ENCODE peak calls at places on chromosomes 4 and X, in nine cellular contexts. D is PC-3, I is GM23338, T is GM23248, Q is SK-N-SH, P is neural progenitor cell, R is HCT116, F is MM.1S, X is hepatocyte. W is an unnamed sample.

GRCh38 chr4:55358668-55359067 is 12.6 kb downstream of the SRD5A3 start:
- DNase-seq in Q (no peak), X (no peak), P (no peak), R (peak), D (peak), T (peak), F (no peak), I (no peak), W (peak)

GRCh38 chr4:76055005-76055404 is 19.1 kb upstream of the CXCL11 start:
- DNase-seq in Q (no peak), D (no peak), I (no peak), F (peak), R (no peak), T (no peak), X (no peak), P (no peak), W (peak)

GRCh38 chrX:19174401-19175025 is 52.2 kb upstream of the ADGRG2 start:
- DNase-seq in F (no peak), I (no peak), D (peak), T (peak), R (no peak), Q (no peak), X (peak), P (no peak), W (no peak)

GRCh38 chrX:109440475-109440874 is 41.4 kb downstream of the GUCY2F start:
- DNase-seq in R (no peak), F (peak), I (no peak), D (no peak), P (no peak), Q (no peak), T (no peak), X (no peak), W (peak)

GRCh38 chr4:101288365-101289145 is 58.8 kb downstream of the PPP3CA start:
- DNase-seq in X (no peak), I (peak), D (no peak), T (no peak), P (no peak), F (no peak), R (no peak), Q (no peak), W (no peak)

GRCh38 chr4:114364857-114365256 is 233.8 kb upstream of the UGT8 start:
- DNase-seq in I (peak), T (peak), R (no peak), P (no peak), X (no peak), F (no peak), D (no peak), Q (no peak), W (no peak)

GRCh38 chrX:9562851-9563250 is 98.0 kb downstream of the TBL1X start:
- DNase-seq in P (no peak), R (no peak), X (peak), Q (no peak), I (no peak), D (peak), T (peak), F (no peak), W (no peak)

GRCh38 chr4:54940996-54941395 is 184.4 kb downstream of the KDR start:
- DNase-seq in X (no peak), I (no peak), R (no peak), P (no peak), F (no peak), Q (no peak), D (no peak), T (no peak), W (peak)

GRCh38 chr4:95124906-95125504 is 367.2 kb downstream of the BMPR1B start:
- DNase-seq in I (peak), F (peak), T (peak), R (peak), D (peak), Q (peak), P (peak), X (peak), W (peak)

GRCh38 chr4:161949941-161950725 is 213.7 kb downstream of the FSTL5 start:
- DNase-seq in T (peak), I (peak), X (peak), P (no peak), F (no peak), Q (no peak), D (no peak), R (no peak), W (no peak)

GRCh38 chr4:181761130-181761529 is 482.1 kb upstream of the TENM3 start:
- DNase-seq in F (no peak), T (no peak), I (no peak), D (no peak), X (no peak), Q (no peak), R (no peak), P (no peak), W (no peak)

GRCh38 chr4:117137143-117137542 is 51.8 kb upstream of the TRAM1L1 start:
- DNase-seq in X (no peak), R (peak), F (no peak), T (peak), D (peak), P (no peak), I (no peak), Q (no peak), W (no peak)

GRCh38 chr4:100177126-100177525 is 13.1 kb downstream of the DDIT4L start:
- DNase-seq in D (no peak), R (no peak), I (no peak), Q (no peak), T (no peak), X (no peak), P (no peak), F (no peak), W (no peak)

GRCh38 chr4:1979477-1980196 is 29.1 kb downstream of the NELFA start:
- DNase-seq in R (no peak), F (peak), P (no peak), X (no peak), I (no peak), D (no peak), T (no peak), Q (no peak), W (no peak)

GRCh38 chr4:7806080-7806630 is 133.5 kb downstream of the AFAP1 start:
- DNase-seq in X (no peak), D (no peak), P (peak), R (no peak), F (no peak), Q (no peak), T (no peak), I (peak), W (no peak)

GRCh38 chr4:6337331-6337935 is 67.8 kb downstream of the WFS1 start:
- DNase-seq in T (no peak), I (no peak), X (no peak), P (peak), Q (no peak), R (peak), D (no peak), F (peak), W (no peak)

GRCh38 chr4:103197765-103198110 is 405 bp downstream of the CENPE start:
- DNase-seq in D (no peak), X (no peak), R (peak), I (no peak), T (no peak), F (peak), Q (no peak), P (no peak), W (no peak)

GRCh38 chr4:76898385-76898692 is 395 bp upstream of the SOWAHB start:
- DNase-seq in P (no peak), R (no peak), X (no peak), F (no peak), Q (no peak), D (no peak), I (no peak), T (no peak), W (no peak)

GRCh38 chr4:14333616-14334015 is 668.7 kb upstream of the CPEB2 start:
- DNase-seq in F (no peak), T (no peak), X (no peak), P (no peak), I (no peak), Q (no peak), R (no peak), D (peak), W (no peak)

GRCh38 chr4:139740531-139741041 is 75.0 kb downstream of the MGST2 start:
- DNase-seq in D (peak), F (no peak), R (no peak), T (peak), Q (peak), I (no peak), P (no peak), X (peak), W (no peak)

GRCh38 chr4:41158274-41158673 is 56.1 kb downstream of the APBB2 start:
- DNase-seq in F (no peak), T (no peak), X (no peak), I (no peak), R (no peak), Q (no peak), D (no peak), P (no peak), W (no peak)

GRCh38 chrX:72045552-72046277 is 86.0 kb downstream of the RTL5 start:
- DNase-seq in D (peak), R (no peak), P (peak), F (no peak), Q (peak), X (no peak), T (no peak), I (peak), W (no peak)

GRCh38 chr4:108165601-108166000 is 3.1 kb downstream of the LEF1 start:
- DNase-seq in D (no peak), R (no peak), X (no peak), T (no peak), Q (no peak), P (no peak), F (no peak), I (no peak), W (peak)

GRCh38 chr4:133592106-133592505 is 443.0 kb downstream of the PCDH10 start:
- DNase-seq in P (peak), Q (no peak), I (no peak), F (no peak), T (no peak), R (no peak), D (no peak), X (no peak), W (no peak)

GRCh38 chrX:130111220-130111934 is 1.1 kb upstream of the ELF4 start:
- DNase-seq in F (no peak), P (no peak), T (peak), R (no peak), Q (no peak), D (no peak), I (peak), X (no peak), W (no peak)

GRCh38 chrX:154382483-154383069 is 3.5 kb downstream of the EMD start:
- DNase-seq in R (no peak), T (no peak), P (no peak), F (no peak), Q (no peak), I (no peak), X (no peak), D (peak), W (no peak)

GRCh38 chrX:23048806-23049573 is 49.2 kb downstream of the DDX53 start:
- DNase-seq in R (no peak), X (no peak), T (no peak), I (no peak), F (no peak), Q (no peak), P (no peak), D (no peak), W (no peak)

GRCh38 chr4:144955104-144955503 is 142.9 kb downstream of the ANAPC10 start:
- DNase-seq in F (no peak), X (no peak), Q (no peak), D (peak), P (no peak), I (no peak), R (no peak), T (no peak), W (no peak)

GRCh38 chr4:159685406-159686092 is 582.7 kb downstream of the RAPGEF2 start:
- DNase-seq in R (no peak), Q (no peak), T (no peak), P (peak), X (no peak), I (peak), F (no peak), D (no peak), W (no peak)

GRCh38 chrX:96474357-96475125 is 210.1 kb upstream of the DIAPH2 start:
- DNase-seq in F (no peak), Q (no peak), I (no peak), R (no peak), T (no peak), P (no peak), D (peak), X (no peak), W (no peak)

GRCh38 chr4:139083533-139084424 is 68.2 kb downstream of the NOCT start:
- DNase-seq in T (peak), D (peak), F (peak), I (peak), X (peak), Q (peak), P (peak), R (peak), W (peak)

GRCh38 chrX:120015145-120016067 is 62.1 kb downstream of the RHOXF2B start:
- DNase-seq in I (peak), X (peak), D (no peak), Q (no peak), F (peak), P (peak), T (peak), R (no peak), W (no peak)

GRCh38 chr4:158814636-158815035 is 45.8 kb downstream of the FNIP2 start:
- DNase-seq in D (no peak), F (no peak), X (no peak), Q (no peak), R (no peak), I (no peak), T (peak), P (no peak), W (no peak)

GRCh38 chrX:12741416-12741815 is 49.8 kb upstream of the PRPS2 start:
- DNase-seq in P (no peak), T (no peak), D (peak), F (no peak), X (peak), I (no peak), Q (no peak), R (peak), W (no peak)

GRCh38 chrX:49754238-49754857 is 58.6 kb upstream of the PAGE1 start:
- DNase-seq in I (peak), D (peak), R (peak), X (peak), P (peak), F (peak), T (peak), Q (peak), W (peak)

GRCh38 chr4:137283737-137284136 is 248.6 kb downstream of the PCDH18 start:
- DNase-seq in D (peak), Q (peak), X (peak), F (peak), R (no peak), P (no peak), I (peak), T (peak), W (no peak)

GRCh38 chr4:94714761-94715160 is 43.0 kb upstream of the BMPR1B start:
- DNase-seq in D (no peak), F (no peak), T (peak), R (no peak), P (no peak), Q (no peak), I (no peak), X (no peak), W (no peak)

GRCh38 chr4:165383757-165384156 is 4.9 kb downstream of the CPE start:
- DNase-seq in T (peak), D (no peak), F (no peak), P (peak), Q (no peak), X (no peak), I (no peak), R (no peak), W (no peak)

GRCh38 chr4:141220655-141221605 is at the start of gene ZNF330:
- DNase-seq in Q (peak), R (peak), F (peak), I (peak), X (peak), T (peak), D (peak), P (peak), W (peak)

GRCh38 chr4:176226736-176227135 is 31.4 kb upstream of the SPATA4 start:
- DNase-seq in D (peak), F (no peak), Q (no peak), T (no peak), I (no peak), R (no peak), X (no peak), P (no peak), W (no peak)

GRCh38 chr4:176223561-176223960 is 28.2 kb upstream of the SPATA4 start:
- DNase-seq in P (no peak), X (no peak), D (no peak), T (no peak), Q (no peak), F (no peak), I (no peak), R (no peak), W (no peak)

GRCh38 chr4:176217510-176217909 is 22.1 kb upstream of the SPATA4 start:
- DNase-seq in X (no peak), F (no peak), P (no peak), D (no peak), R (no peak), Q (no peak), T (no peak), I (no peak), W (peak)

GRCh38 chr4:176222149-176222548 is 26.8 kb upstream of the SPATA4 start:
- DNase-seq in Q (no peak), P (no peak), F (no peak), I (no peak), T (no peak), R (no peak), X (no peak), D (no peak), W (no peak)
- H2AFZ ChIP-seq in Q (no peak), P (no peak), F (no peak), I (no peak), T (no peak), R (no peak), X (no peak), D (no peak), W (no peak)

GRCh38 chr4:115437739-115438138 is 324.3 kb upstream of the NDST4 start:
- DNase-seq in D (no peak), Q (no peak), X (no peak), R (no peak), I (no peak), T (no peak), P (no peak), F (no peak), W (no peak)

DNA sequence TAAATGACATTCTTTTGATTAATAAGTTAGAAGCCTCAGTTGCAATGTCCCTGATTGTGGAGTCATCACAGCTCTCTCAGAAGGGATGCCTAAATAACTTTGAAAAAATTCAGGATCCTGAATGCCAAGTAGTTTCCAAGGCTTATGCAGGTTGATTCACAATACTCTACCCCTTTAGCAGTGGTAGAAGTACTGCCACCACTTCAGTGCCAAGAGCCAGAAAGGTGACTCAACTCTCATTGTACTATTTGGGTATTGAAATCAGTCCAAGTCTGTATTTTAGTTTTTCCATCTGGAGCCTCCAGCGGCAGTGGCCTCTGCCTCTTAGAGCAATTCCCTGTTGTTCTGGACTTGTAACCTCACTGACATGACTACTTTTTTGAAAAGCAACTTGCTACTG is 320.1 kb upstream of the NDST4 start:
- DNase-seq in D (peak), X (no peak), T (peak), I (no peak), F (no peak), R (no peak), P (no peak), Q (no peak), W (no peak)
- TF ChIP-seq EZH2phosphoT487 in D (no peak), X (no peak), T (no peak), I (no peak), F (no peak), R (no peak), P (no peak), Q (no peak), W (no peak)

GRCh38 chrX:56232221-56233082 is at the start of gene KLF8:
- DNase-seq in T (peak), P (peak), R (peak), I (peak), D (no peak), Q (no peak), X (peak), F (no peak), W (no peak)

GRCh38 chrX:56233682-56234081 is 1.5 kb downstream of the KLF8 start:
- DNase-seq in D (no peak), P (peak), I (peak), F (no peak), Q (no peak), R (peak), T (peak), X (peak), W (no peak)

GRCh38 chrX:56231706-56232105 is 450 bp upstream of the KLF8 start:
- DNase-seq in D (no peak), I (peak), T (no peak), R (no peak), F (no peak), X (no peak), P (peak), Q (no peak), W (no peak)

GRCh38 chrX:56228914-56229313 is 3.2 kb upstream of the KLF8 start:
- DNase-seq in F (no peak), R (no peak), X (no peak), Q (no peak), T (peak), I (peak), D (no peak), P (no peak), W (no peak)

GRCh38 chrX:56233100-56233499 is 944 bp downstream of the KLF8 start:
- DNase-seq in Q (no peak), F (no peak), D (no peak), P (peak), X (peak), I (peak), R (no peak), T (peak), W (no peak)
- H2AFZ ChIP-seq in Q (no peak), F (no peak), D (no peak), P (peak), X (peak), I (peak), R (no peak), T (peak), W (no peak)

GRCh38 chr4:9997881-9998280 is 23.4 kb downstream of the SLC2A9 start:
- DNase-seq in X (no peak), Q (no peak), I (no peak), T (peak), R (no peak), F (no peak), D (no peak), P (no peak), W (no peak)

GRCh38 chr4:9999956-10000551 is 21.2 kb downstream of the SLC2A9 start:
- DNase-seq in T (no peak), D (peak), R (no peak), F (no peak), X (no peak), Q (no peak), P (no peak), I (no peak), W (no peak)

GRCh38 chr4:10001757-10002156 is 19.5 kb downstream of the SLC2A9 start:
- DNase-seq in P (no peak), D (no peak), X (no peak), Q (no peak), F (no peak), T (no peak), I (no peak), R (no peak), W (no peak)

GRCh38 chr4:9994246-9994847 is 26.9 kb downstream of the SLC2A9 start:
- DNase-seq in D (no peak), T (no peak), X (no peak), Q (no peak), P (no peak), F (peak), R (no peak), I (no peak), W (no peak)

DNA sequence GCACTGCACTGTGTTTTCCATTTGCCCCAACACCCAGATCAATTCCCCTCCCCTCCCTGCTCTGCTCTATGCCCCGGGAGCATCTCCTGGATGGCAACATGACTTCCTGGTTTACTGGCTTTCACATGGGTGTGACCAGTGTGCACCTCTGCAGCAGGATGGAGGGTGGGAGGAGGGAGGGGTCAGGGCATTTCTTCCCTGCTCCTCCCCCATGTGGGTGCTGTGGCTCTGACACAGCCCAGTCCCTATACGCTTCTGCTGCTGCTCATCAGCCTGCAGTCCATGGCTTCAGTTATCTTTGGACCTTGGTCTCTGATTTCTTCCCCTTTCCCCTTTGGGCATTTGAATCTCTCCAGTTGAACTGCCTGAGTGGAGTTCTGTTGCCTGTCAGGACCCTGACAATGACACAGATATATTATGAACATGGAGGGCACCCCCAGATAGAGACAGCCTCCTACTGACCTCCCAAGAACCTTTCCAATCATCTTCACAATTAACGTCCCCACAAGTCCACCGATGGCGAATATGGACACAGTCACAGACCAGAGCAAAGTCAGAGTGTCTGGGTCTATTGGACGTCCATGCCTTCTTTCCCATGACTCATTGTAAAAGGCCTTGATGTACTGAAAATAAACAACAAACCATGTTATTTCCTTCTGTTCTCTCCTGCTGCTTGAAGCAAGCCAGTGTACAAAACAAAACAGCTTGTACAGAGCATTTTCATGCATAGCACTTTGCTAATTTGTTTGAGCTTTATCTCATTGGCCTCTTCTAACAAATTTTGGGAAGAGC is 24.8 kb downstream of the SLC2A9 start:
- DNase-seq in Q (no peak), F (no peak), P (no peak), X (peak), R (no peak), T (peak), I (no peak), D (no peak), W (no peak)
- TF ChIP-seq EZH2phosphoT487 in Q (no peak), F (no peak), P (no peak), X (no peak), R (no peak), T (no peak), I (no peak), D (no peak), W (no peak)

W was measured in OCI-LY7.